ENCODE peak calls at places on chromosomes 1 and 21, in six cellular contexts. F is astrocyte, Q is PC-3, E is GM23248, Z is hepatocyte, G is neural progenitor cell. T is an unnamed sample.

GRCh38 chr1:185996211-185996610 is 262.0 kb downstream of the HMCN1 start:
- DNase-seq in F (peak; percentile 76), Q (peak; percentile 92), E (peak; percentile 81), Z (no peak), G (no peak), T (peak; percentile 93)

GRCh38 chr1:6249732-6250689 is 6.0 kb downstream of the HES3 start:
- DNase-seq in F (no peak), Q (no peak), E (no peak), Z (peak; percentile 42), G (peak; percentile 74), T (no peak)

GRCh38 chr1:30045304-30046090 is 677.9 kb downstream of the MATN1 start:
- DNase-seq in F (no peak), Q (no peak), E (no peak), Z (no peak), G (no peak), T (no peak)

GRCh38 chr1:180974236-180974635 is 48.4 kb downstream of the STX6 start:
- DNase-seq in F (no peak), Q (peak; percentile 2), E (peak; percentile 34), Z (no peak), G (peak; percentile 15), T (no peak)

GRCh38 chr21:45088729-45089128 is 14.3 kb downstream of the ADARB1 start:
- DNase-seq in F (no peak), Q (peak; percentile 9), E (peak; percentile 29), Z (no peak), G (no peak), T (peak; percentile 43)

GRCh38 chr1:226474443-226475111 is 66.7 kb upstream of the PARP1 start:
- DNase-seq in F (no peak), Q (no peak), E (no peak), Z (no peak), G (peak; percentile 18), T (no peak)

GRCh38 chr1:38140025-38140487 is 93.5 kb upstream of the POU3F1 start:
- DNase-seq in F (no peak), Q (peak; percentile 20), E (no peak), Z (peak; percentile 29), G (peak; percentile 57), T (no peak)

GRCh38 chr1:66274634-66275033 is 259.3 kb upstream of the SGIP1 start:
- DNase-seq in F (peak; percentile 47), Q (peak; percentile 74), E (peak; percentile 77), Z (no peak), G (no peak), T (peak; percentile 85)

GRCh38 chr21:43975469-43976098 is 36.5 kb upstream of the TRAPPC10 start:
- DNase-seq in F (no peak), Q (peak; percentile 78), E (peak; percentile 74), Z (peak; percentile 83), G (peak; percentile 74), T (peak; percentile 45)

GRCh38 chr1:245298781-245299180 is 144.0 kb downstream of the KIF26B start:
- DNase-seq in F (peak; percentile 80), Q (no peak), E (peak; percentile 91), Z (no peak), G (no peak), T (peak; percentile 57)

GRCh38 chr1:57874426-57874825 is 450.6 kb upstream of the DAB1 start:
- DNase-seq in F (peak; percentile 84), Q (no peak), E (no peak), Z (peak; percentile 51), G (no peak), T (no peak)

GRCh38 chr1:29503441-29503840 is 267.1 kb downstream of the PTPRU start:
- DNase-seq in F (no peak), Q (no peak), E (no peak), Z (no peak), G (no peak), T (no peak)

GRCh38 chr1:184296466-184297243 is 90.2 kb upstream of the C1orf21 start:
- DNase-seq in F (peak; percentile 93), Q (no peak), E (peak; percentile 79), Z (peak; percentile 64), G (no peak), T (no peak)

GRCh38 chr1:224223819-224224714 is 41.0 kb downstream of the DEGS1 start:
- DNase-seq in F (peak; percentile 90), Q (peak; percentile 60), E (peak; percentile 80), Z (no peak), G (no peak), T (peak; percentile 35)

GRCh38 chr1:24201941-24202440 is 14.9 kb upstream of the IFNLR1 start:
- DNase-seq in F (peak; percentile 63), Q (peak; percentile 97), E (peak; percentile 92), Z (peak; percentile 94), G (peak; percentile 85), T (peak; percentile 92)

GRCh38 chr1:63943393-63943792 is 169.6 kb downstream of the ROR1 start:
- DNase-seq in F (no peak), Q (no peak), E (no peak), Z (no peak), G (no peak), T (no peak)

GRCh38 chr1:24318238-24318987 is 744 bp upstream of the GRHL3 start:
- DNase-seq in F (peak; percentile 66), Q (no peak), E (peak; percentile 66), Z (peak; percentile 38), G (no peak), T (peak; percentile 66)

DNA sequence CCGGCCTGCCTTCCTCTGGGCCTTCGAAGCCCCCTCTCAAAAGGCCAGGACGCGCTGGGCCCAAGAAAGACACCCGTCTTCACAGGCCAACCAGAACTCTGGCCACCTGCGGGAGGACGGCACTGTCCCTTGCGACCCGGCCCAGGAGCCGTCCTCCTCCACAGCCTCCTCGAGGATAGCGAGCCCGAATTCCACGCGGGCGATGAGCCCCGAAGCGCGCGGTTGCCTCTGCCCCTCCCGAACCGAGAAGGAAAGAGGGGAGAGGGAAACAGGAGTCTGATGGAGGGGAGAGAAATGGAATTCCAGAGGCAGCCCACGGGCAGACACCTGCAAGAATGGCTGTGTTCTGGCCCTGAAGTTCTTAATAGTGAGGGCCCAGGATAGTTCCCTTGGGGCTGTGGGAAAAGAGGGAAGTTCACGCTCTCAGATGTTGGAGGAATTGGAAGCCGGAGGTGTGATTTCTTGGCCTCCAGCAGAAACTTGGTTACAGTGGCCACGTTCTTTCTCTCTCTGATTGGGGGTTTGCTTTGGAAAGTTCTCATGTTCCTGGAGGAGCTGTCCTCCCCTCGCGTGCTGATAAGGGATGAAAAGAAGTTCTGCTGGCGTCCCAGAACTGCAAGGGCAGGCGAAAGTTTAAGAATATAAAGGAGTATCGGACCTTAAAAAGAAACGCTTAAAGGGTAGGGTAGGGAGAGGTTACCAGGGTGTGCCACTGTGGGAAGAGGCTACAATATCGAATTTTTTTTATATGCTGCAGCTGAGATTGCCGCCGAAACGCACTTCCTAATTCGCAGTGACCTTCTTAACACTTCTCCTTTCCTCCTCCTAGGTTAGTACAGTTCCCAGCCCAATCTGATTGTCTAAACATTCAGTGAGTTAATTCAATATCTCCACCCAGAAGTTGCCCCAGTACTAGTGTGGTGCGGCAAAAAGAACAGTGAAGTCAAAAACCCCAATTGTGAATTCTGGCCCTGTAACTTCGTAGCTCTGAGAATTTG is 5.8 kb upstream of the SLC44A5 start:
- DNase-seq in F (peak; percentile 38), Q (no peak), E (peak; percentile 54), Z (peak; percentile 61), G (peak; percentile 75), T (no peak)
- TF ChIP-seq EZH2 in F (peak; percentile 61), Q (no peak), E (no peak), Z (no peak), G (peak; percentile 27), T (peak; percentile 87)

GRCh38 chr1:50332941-50333594 is 90.2 kb downstream of the DMRTA2 start:
- DNase-seq in F (no peak), Q (peak; percentile 35), E (peak; percentile 68), Z (peak; percentile 84), G (peak; percentile 90), T (peak; percentile 20)
- TF ChIP-seq EZH2 in F (no peak), Q (no peak), E (no peak), Z (no peak), G (peak; percentile 53), T (no peak)

GRCh38 chr21:34669149-34669879 is 520 bp downstream of the CLIC6 start:
- DNase-seq in F (no peak), Q (no peak), E (peak; percentile 29), Z (peak; percentile 58), G (peak; percentile 57), T (no peak)
- TF ChIP-seq EZH2 in F (peak; percentile 69), Q (no peak), E (no peak), Z (peak; percentile 67), G (peak; percentile 96), T (no peak)

GRCh38 chr1:107246775-107247345 is 106.0 kb downstream of the NTNG1 start:
- DNase-seq in F (no peak), Q (no peak), E (no peak), Z (no peak), G (no peak), T (no peak)

GRCh38 chr1:107247679-107248078 is 106.8 kb downstream of the NTNG1 start:
- DNase-seq in F (no peak), Q (no peak), E (no peak), Z (no peak), G (no peak), T (no peak)

GRCh38 chr1:107250169-107250568 is 109.3 kb downstream of the NTNG1 start:
- DNase-seq in F (peak; percentile 53), Q (peak; percentile 83), E (no peak), Z (no peak), G (no peak), T (peak; percentile 82)

GRCh38 chr1:107243461-107243860 is 102.6 kb downstream of the NTNG1 start:
- DNase-seq in F (no peak), Q (no peak), E (no peak), Z (no peak), G (no peak), T (no peak)

DNA sequence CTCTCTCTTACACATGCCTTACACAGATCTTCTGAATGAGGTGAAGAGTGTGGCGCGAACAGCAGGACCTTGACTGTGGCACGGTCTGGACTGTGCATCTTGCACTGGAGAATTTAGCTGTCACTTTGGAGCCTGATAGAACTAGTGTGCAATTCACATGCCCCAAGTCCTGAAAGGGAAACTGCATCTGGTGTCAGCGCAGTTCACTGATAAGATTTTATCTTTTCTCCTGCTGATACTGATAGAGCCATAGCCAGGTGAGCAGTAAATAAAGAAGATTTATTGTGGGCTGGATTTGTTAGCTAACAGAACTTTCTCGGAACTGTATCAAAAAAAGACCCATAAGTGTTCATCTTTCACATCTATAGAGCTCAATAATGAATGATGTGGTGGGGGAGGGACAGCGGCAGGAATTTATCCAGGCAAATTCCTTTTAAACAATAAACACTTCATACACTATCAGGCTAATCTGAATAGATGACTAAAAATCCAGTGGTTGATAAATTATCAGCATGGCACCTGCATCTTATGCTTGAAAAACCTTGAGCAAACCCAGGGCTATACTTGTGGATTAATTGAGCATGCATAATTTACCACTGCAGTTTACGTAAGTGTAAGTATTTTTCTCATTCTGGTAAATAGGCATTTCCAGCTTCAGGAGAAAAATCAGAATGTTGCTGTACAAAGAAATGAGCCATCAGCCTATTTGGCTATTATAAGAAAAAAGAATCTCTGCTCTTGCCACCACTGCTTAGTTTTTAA is 104.1 kb downstream of the NTNG1 start:
- DNase-seq in F (peak; percentile 74), Q (no peak), E (no peak), Z (no peak), G (no peak), T (no peak)
- TF ChIP-seq EZH2 in F (no peak), Q (no peak), E (no peak), Z (no peak), G (no peak), T (no peak)

T was measured in mammary epithelial cell.